ENCODE peak calls at places on chromosomes 16 and 17, in seven cellular contexts. F is stimulated activated CD8-positive, alpha-beta memory T cell treated with anti-CD3 and anti-CD28 coated beads, Interleukin-2, amount 100 ng/mL, for 1 hour; H is EL; P is DMS 273 treated with DMSO at 0.1 percent for 48 hours; R is NCI-H146; J is SW 1271; C is RCC 7860. U is an unnamed sample.
A peak's percentile ranks its signal among the peaks of the same experiment; 100 is the strongest.

GRCh38 chr17:28743243-28744103 is at the start of gene TRAF4:
- DNase-seq in F (peak; percentile 44), H (peak; percentile 92), P (peak; percentile 91), R (peak; percentile 80), J (peak; percentile 77), C (peak; percentile 89), U (peak; percentile 83)

GRCh38 chr16:13306153-13306552 is 404.8 kb downstream of the SHISA9 start:
- DNase-seq in F (no peak), H (no peak), P (no peak), R (no peak), J (no peak), C (no peak), U (no peak)

GRCh38 chr16:10940501-10941079 is 1.7 kb downstream of the DEXI start:
- DNase-seq in F (no peak), H (no peak), P (no peak), R (no peak), J (no peak), C (no peak), U (no peak)

GRCh38 chr16:72932050-72932449 is 115.9 kb downstream of the ZFHX3 start:
- DNase-seq in F (no peak), H (no peak), P (no peak), R (no peak), J (no peak), C (no peak), U (no peak)

GRCh38 chr16:27591837-27592236 is 41.9 kb downstream of the KATNIP start:
- DNase-seq in F (no peak), H (no peak), P (no peak), R (no peak), J (no peak), C (no peak), U (no peak)

GRCh38 chr17:50076591-50077235 is 18.4 kb upstream of the PDK2 start:
- DNase-seq in F (no peak), H (no peak), P (peak; percentile 16), R (peak; percentile 6), J (no peak), C (no peak), U (peak; percentile 81)

GRCh38 chr17:64107517-64108235 is 22.3 kb downstream of the ERN1 start:
- DNase-seq in F (no peak), H (no peak), P (no peak), R (peak; percentile 12), J (no peak), C (no peak), U (no peak)

GRCh38 chr17:76304226-76305134 is 3.6 kb downstream of the QRICH2 start:
- DNase-seq in F (no peak), H (no peak), P (no peak), R (no peak), J (no peak), C (no peak), U (no peak)

GRCh38 chr16:50489187-50489586 is 59.0 kb upstream of the NKD1 start:
- DNase-seq in F (no peak), H (no peak), P (no peak), R (no peak), J (no peak), C (no peak), U (no peak)

GRCh38 chr16:66656547-66656946 is 40.0 kb downstream of the CMTM4 start:
- DNase-seq in F (no peak), H (no peak), P (no peak), R (no peak), J (no peak), C (peak; percentile 66), U (no peak)

U was measured in WTC11.